ENCODE peak calls at places on chromosomes 16 and 17, in nine cellular contexts. I is uterus, E is stomach, F is choroid plexus epithelial cell, R is upper lobe of right lung, B is AG04449, M is HFF-Myc, A is IMR-90, X is tibial artery. U is an unnamed sample.

GRCh38 chr17:9644910-9645751 is at the start of gene USP43:
- DNase-seq in I (no peak), E (peak; percentile 69), F (peak; percentile 41), R (peak; percentile 87), B (no peak), M (no peak), A (no peak), X (no peak), U (peak; percentile 31)

GRCh38 chr17:55210292-55210691 is 54.5 kb upstream of the HLF start:
- DNase-seq in I (no peak), E (no peak), F (no peak), R (no peak), B (no peak), M (no peak), A (no peak), X (no peak), U (peak; percentile 6)

GRCh38 chr17:39979021-39979660 is 1.5 kb upstream of the PSMD3 start:
- DNase-seq in I (peak; percentile 68), E (no peak), F (peak; percentile 72), R (no peak), B (peak; percentile 67), M (no peak), A (peak; percentile 96), X (no peak), U (peak; percentile 83)

GRCh38 chr17:75823257-75824041 is 20.8 kb downstream of the UNC13D start:
- DNase-seq in I (no peak), E (no peak), F (no peak), R (no peak), B (no peak), M (no peak), A (no peak), X (no peak), U (no peak)

GRCh38 chr17:27959382-27959709 is 66.2 kb upstream of the LYRM9 start:
- DNase-seq in I (no peak), E (no peak), F (peak; percentile 11), R (no peak), B (no peak), M (no peak), A (peak; percentile 1), X (no peak), U (no peak)

GRCh38 chr16:9125658-9126492 is 34.4 kb downstream of the HAPSTR1 start:
- DNase-seq in I (no peak), E (no peak), F (no peak), R (no peak), B (no peak), M (no peak), A (no peak), X (no peak), U (no peak)

GRCh38 chr16:70750893-70751467 is 50.0 kb downstream of the VAC14 start:
- DNase-seq in I (peak; percentile 90), E (peak; percentile 47), F (peak; percentile 98), R (peak; percentile 82), B (peak; percentile 40), M (no peak), A (peak; percentile 99), X (peak; percentile 86), U (peak; percentile 73)

GRCh38 chr17:43601280-43602050 is 55.3 kb upstream of the ETV4 start:
- DNase-seq in I (peak; percentile 71), E (no peak), F (no peak), R (no peak), B (no peak), M (no peak), A (peak; percentile 51), X (peak; percentile 64), U (no peak)

GRCh38 chr17:38604479-38605229 is 1.1 kb downstream of the SRCIN1 start:
- DNase-seq in I (no peak), E (no peak), F (no peak), R (no peak), B (no peak), M (no peak), A (no peak), X (no peak), U (no peak)
- H3K4me3 ChIP-seq in I (no peak overlapping the region), E (peak overlapping the region; percentile 61), F (no peak overlapping the region), R (no peak overlapping the region), B (no peak overlapping the region), M (no peak overlapping the region), A (no peak overlapping the region), X (no peak overlapping the region), U (no peak overlapping the region)

DNA sequence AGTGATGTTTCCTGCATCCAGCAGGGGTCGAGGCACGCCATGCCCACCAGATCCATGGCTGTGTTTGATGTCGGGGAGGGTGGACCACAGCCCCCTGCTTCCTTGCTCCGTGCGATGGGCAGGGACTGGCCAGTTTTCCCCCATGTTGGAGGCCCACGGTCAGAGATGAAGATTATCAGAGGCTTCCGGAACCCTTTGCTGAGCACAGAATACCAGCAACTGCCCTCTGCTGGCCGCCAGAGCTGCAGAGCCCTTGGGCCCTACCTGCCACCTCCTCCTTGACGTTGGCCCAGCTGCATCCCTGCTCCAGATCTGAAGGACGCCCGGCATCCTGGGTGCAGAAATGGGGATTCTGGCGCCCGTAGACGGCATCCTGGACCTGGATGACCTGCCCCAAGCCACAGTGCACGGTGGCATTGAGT is 23.7 kb upstream of the BCO1 start:
- DNase-seq in I (no peak), E (peak; percentile 38), F (peak; percentile 42), R (no peak), B (no peak), M (no peak), A (peak; percentile 15), X (no peak), U (no peak)
- TF ChIP-seq CTCF in I (no peak), E (no peak), F (peak; percentile 74), R (peak; percentile 20), B (peak; percentile 57), M (peak; percentile 44), A (peak; percentile 43), X (no peak), U (peak; percentile 55)

GRCh38 chr16:85970016-85970711 is 71.2 kb downstream of the IRF8 start:
- DNase-seq in I (no peak), E (no peak), F (no peak), R (no peak), B (no peak), M (no peak), A (no peak), X (no peak), U (no peak)

GRCh38 chr16:85970712-85971220 is 71.8 kb downstream of the IRF8 start:
- DNase-seq in I (no peak), E (no peak), F (peak; percentile 30), R (no peak), B (no peak), M (no peak), A (peak; percentile 0), X (no peak), U (no peak)

GRCh38 chr16:85969159-85969558 is 70.2 kb downstream of the IRF8 start:
- DNase-seq in I (no peak), E (no peak), F (peak; percentile 82), R (no peak), B (peak; percentile 5), M (no peak), A (peak; percentile 47), X (no peak), U (peak; percentile 41)

GRCh38 chr16:85969591-85969990 is 70.6 kb downstream of the IRF8 start:
- DNase-seq in I (no peak), E (no peak), F (peak; percentile 40), R (no peak), B (no peak), M (no peak), A (peak; percentile 2), X (no peak), U (no peak)

DNA sequence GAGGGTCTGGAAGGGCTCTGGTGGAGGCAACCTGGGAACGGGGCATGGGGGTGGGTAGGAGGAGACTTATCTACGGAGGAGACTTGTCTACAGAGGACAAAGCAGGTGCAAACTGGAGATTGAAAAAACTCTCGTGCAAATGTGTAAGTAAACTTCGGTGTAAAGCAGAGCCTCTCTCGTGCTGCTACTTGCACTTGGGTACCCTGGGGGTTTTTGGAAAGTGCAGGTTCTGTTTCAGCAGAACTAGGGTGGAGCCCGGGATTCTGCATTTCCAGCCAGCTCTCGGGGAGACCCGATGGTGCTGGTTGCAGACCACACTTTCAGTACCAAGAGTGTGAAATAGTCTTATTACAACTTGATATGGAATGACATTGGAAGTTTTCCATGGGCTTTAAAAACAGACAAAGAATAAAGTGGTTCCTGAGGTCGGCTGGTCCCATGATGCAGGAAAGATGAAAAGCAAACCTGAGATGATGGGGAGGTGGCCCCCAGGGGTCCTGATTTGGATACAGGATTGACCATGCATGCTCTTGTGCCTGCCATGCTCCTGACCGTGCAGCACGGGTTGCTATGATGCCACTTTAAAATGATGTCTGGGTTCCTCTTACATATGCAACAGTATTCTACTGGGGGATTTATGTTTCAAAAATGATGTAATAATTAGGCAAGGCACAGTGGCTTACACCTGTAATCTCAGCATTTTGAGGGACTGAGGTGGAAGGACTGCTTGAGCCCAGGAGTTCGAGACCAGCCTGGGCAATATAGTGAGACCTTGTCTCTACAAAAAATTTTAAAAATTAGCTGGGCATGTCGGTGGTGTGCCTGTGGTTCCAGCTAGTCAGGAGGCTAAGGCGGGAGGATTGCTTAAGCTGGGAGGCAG is 69.3 kb downstream of the IRF8 start:
- DNase-seq in I (no peak), E (no peak), F (peak; percentile 9), R (no peak), B (no peak), M (no peak), A (no peak), X (no peak), U (no peak)
- H3K4me3 ChIP-seq in I (no peak overlapping the region), E (no peak overlapping the region), F (no peak overlapping the region), R (no peak overlapping the region), B (no peak overlapping the region), M (no peak overlapping the region), A (no peak overlapping the region), X (no peak overlapping the region), U (no peak overlapping the region)

GRCh38 chr16:47034455-47034854 is 61.0 kb upstream of the DNAJA2 start:
- DNase-seq in I (no peak), E (no peak), F (no peak), R (no peak), B (no peak), M (no peak), A (no peak), X (no peak), U (no peak)

GRCh38 chr16:47037746-47038458 is 64.4 kb upstream of the DNAJA2 start:
- DNase-seq in I (peak; percentile 87), E (peak; percentile 92), F (peak; percentile 74), R (peak; percentile 95), B (no peak), M (peak; percentile 26), A (peak; percentile 62), X (peak; percentile 87), U (peak; percentile 93)

GRCh38 chr16:47037396-47037745 is 63.9 kb upstream of the DNAJA2 start:
- DNase-seq in I (peak; percentile 57), E (peak; percentile 28), F (no peak), R (no peak), B (no peak), M (no peak), A (no peak), X (no peak), U (no peak)

GRCh38 chr16:47035436-47035835 is 62.0 kb upstream of the DNAJA2 start:
- DNase-seq in I (no peak), E (no peak), F (no peak), R (no peak), B (no peak), M (no peak), A (no peak), X (no peak), U (no peak)

GRCh38 chr16:47036201-47036600 is 62.7 kb upstream of the DNAJA2 start:
- DNase-seq in I (no peak), E (no peak), F (no peak), R (no peak), B (no peak), M (no peak), A (no peak), X (no peak), U (no peak)
- TF ChIP-seq CTCF in I (no peak), E (no peak), F (no peak), R (no peak), B (no peak), M (no peak), A (no peak), X (no peak), U (no peak)

GRCh38 chr17:80832266-80832676 is 159.4 kb upstream of the CHMP6 start:
- DNase-seq in I (peak; percentile 62), E (no peak), F (peak; percentile 80), R (peak; percentile 32), B (no peak), M (no peak), A (peak; percentile 88), X (no peak), U (peak; percentile 87)
- H3K4me3 ChIP-seq in I (peak overlapping the region; percentile 35), E (peak overlapping the region; percentile 49), F (peak overlapping the region; percentile 63), R (peak overlapping the region; percentile 50), B (peak overlapping the region; percentile 58), M (peak overlapping the region; percentile 45), A (peak overlapping the region; percentile 45), X (peak overlapping the region; percentile 65), U (peak overlapping the region; percentile 56)